ENCODE peak calls at places on chromosomes 16 and 17, in seven cellular contexts. One of them, this sample, is unnamed.
A peak's percentile ranks its signal among the peaks of the same experiment; 100 is the strongest.

GRCh38 chr16:11470676-11471415 is 115.9 kb downstream of the LITAF start:
- DNase-seq in K562: no peak
- DNase-seq in GM12878: no peak
- DNase-seq in HepG2: no peak
- DNase-seq in HCT116: no peak
- DNase-seq in H1: no peak
- DNase-seq in SK-N-SH: peak; percentile 14
- DNase-seq in this sample: no peak

GRCh38 chr16:22970191-22970845 is 156.4 kb downstream of the HS3ST2 start:
- DNase-seq in H1: no peak
- DNase-seq in HCT116: no peak
- DNase-seq in SK-N-SH: no peak
- DNase-seq in K562: no peak
- DNase-seq in HepG2: no peak
- DNase-seq in GM12878: no peak
- DNase-seq in this sample: no peak

GRCh38 chr16:7140899-7141298 is 191.7 kb upstream of the RBFOX1 start:
- DNase-seq in K562: peak; percentile 5
- DNase-seq in H1: no peak
- DNase-seq in HepG2: no peak
- DNase-seq in HCT116: no peak
- DNase-seq in SK-N-SH: no peak
- DNase-seq in GM12878: no peak
- DNase-seq in this sample: no peak

GRCh38 chr16:4361033-4361943 is 10.2 kb upstream of the PAM16 start:
- DNase-seq in GM12878: no peak
- DNase-seq in HCT116: no peak
- DNase-seq in H1: no peak
- DNase-seq in HepG2: no peak
- DNase-seq in SK-N-SH: no peak
- DNase-seq in K562: no peak
- DNase-seq in this sample: no peak

GRCh38 chr16:81585785-81586184 is 141.2 kb downstream of the CMIP start:
- DNase-seq in HCT116: peak; percentile 64
- DNase-seq in SK-N-SH: no peak
- DNase-seq in K562: peak; percentile 62
- DNase-seq in GM12878: no peak
- DNase-seq in HepG2: peak; percentile 50
- DNase-seq in H1: no peak
- DNase-seq in this sample: peak; percentile 67

GRCh38 chr16:61879-62281 is 8.3 kb downstream of the SNRNP25 start:
- DNase-seq in GM12878: no peak
- DNase-seq in SK-N-SH: no peak
- DNase-seq in H1: no peak
- DNase-seq in K562: no peak
- DNase-seq in HepG2: no peak
- DNase-seq in HCT116: no peak
- DNase-seq in this sample: no peak

GRCh38 chr17:27975146-27976011 is 67.1 kb upstream of the NLK start:
- DNase-seq in H1: no peak
- DNase-seq in GM12878: no peak
- DNase-seq in HepG2: no peak
- DNase-seq in SK-N-SH: no peak
- DNase-seq in K562: peak; percentile 62
- DNase-seq in HCT116: no peak
- DNase-seq in this sample: no peak

GRCh38 chr17:57902800-57903759 is 52.1 kb downstream of the CUEDC1 start:
- DNase-seq in HCT116: peak; percentile 92
- DNase-seq in HepG2: peak; percentile 97
- DNase-seq in GM12878: peak; percentile 89
- DNase-seq in H1: no peak
- DNase-seq in K562: no peak
- DNase-seq in SK-N-SH: no peak
- DNase-seq in this sample: peak; percentile 95

GRCh38 chr16:24728891-24729242 is 584 bp upstream of the TNRC6A start:
- DNase-seq in K562: no peak
- DNase-seq in HCT116: no peak
- DNase-seq in HepG2: no peak
- DNase-seq in H1: no peak
- DNase-seq in GM12878: no peak
- DNase-seq in SK-N-SH: peak; percentile 13
- DNase-seq in this sample: peak; percentile 41

GRCh38 chr17:47955497-47956461 is 1.9 kb downstream of the PRR15L start:
- DNase-seq in H1: no peak
- DNase-seq in GM12878: no peak
- DNase-seq in SK-N-SH: no peak
- DNase-seq in HepG2: no peak
- DNase-seq in K562: no peak
- DNase-seq in HCT116: no peak
- DNase-seq in this sample: peak; percentile 86

GRCh38 chr16:89670496-89671431 is 13.1 kb downstream of the SPATA33 start:
- DNase-seq in HCT116: no peak
- DNase-seq in H1: no peak
- DNase-seq in GM12878: no peak
- DNase-seq in SK-N-SH: no peak
- DNase-seq in K562: no peak
- DNase-seq in HepG2: peak; percentile 21
- DNase-seq in this sample: no peak

GRCh38 chr16:56673916-56674315 is 4.3 kb downstream of the MT1H start:
- DNase-seq in HCT116: no peak
- DNase-seq in GM12878: no peak
- DNase-seq in H1: no peak
- DNase-seq in SK-N-SH: no peak
- DNase-seq in K562: peak; percentile 51
- DNase-seq in HepG2: peak; percentile 47
- DNase-seq in this sample: peak; percentile 57

GRCh38 chr17:74920679-74921044 is 2.4 kb downstream of the USH1G start:
- DNase-seq in H1: no peak
- DNase-seq in SK-N-SH: no peak
- DNase-seq in K562: no peak
- DNase-seq in HCT116: no peak
- DNase-seq in HepG2: no peak
- DNase-seq in GM12878: no peak
- DNase-seq in this sample: no peak

GRCh38 chr16:69566437-69567030 is 768 bp downstream of the NFAT5 start:
- DNase-seq in K562: peak; percentile 69
- DNase-seq in HepG2: peak; percentile 40
- DNase-seq in SK-N-SH: peak; percentile 69
- DNase-seq in H1: peak; percentile 70
- DNase-seq in GM12878: no peak
- DNase-seq in HCT116: no peak
- DNase-seq in this sample: peak; percentile 23

GRCh38 chr16:68910051-68910450 is 66.7 kb downstream of the TANGO6 start:
- DNase-seq in SK-N-SH: no peak
- DNase-seq in HepG2: no peak
- DNase-seq in H1: no peak
- DNase-seq in GM12878: no peak
- DNase-seq in HCT116: no peak
- DNase-seq in K562: no peak
- DNase-seq in this sample: no peak

GRCh38 chr16:70720431-70721201 is 34.8 kb upstream of the MTSS2 start:
- DNase-seq in K562: no peak
- DNase-seq in SK-N-SH: no peak
- DNase-seq in GM12878: no peak
- DNase-seq in H1: no peak
- DNase-seq in HepG2: no peak
- DNase-seq in HCT116: no peak
- DNase-seq in this sample: no peak

GRCh38 chr17:79148584-79148983 is 74.0 kb downstream of the ENGASE start:
- DNase-seq in HCT116: no peak
- DNase-seq in H1: no peak
- DNase-seq in HepG2: no peak
- DNase-seq in K562: no peak
- DNase-seq in GM12878: no peak
- DNase-seq in SK-N-SH: no peak
- DNase-seq in this sample: no peak

GRCh38 chr16:4052801-4053662 is 63.2 kb downstream of the ADCY9 start:
- DNase-seq in K562: no peak
- DNase-seq in GM12878: no peak
- DNase-seq in HepG2: no peak
- DNase-seq in H1: no peak
- DNase-seq in HCT116: peak; percentile 15
- DNase-seq in SK-N-SH: no peak
- DNase-seq in this sample: no peak

GRCh38 chr17:40938981-40939380 is 1.5 kb upstream of the KRT23 start:
- DNase-seq in HCT116: no peak
- DNase-seq in GM12878: no peak
- DNase-seq in HepG2: no peak
- DNase-seq in SK-N-SH: no peak
- DNase-seq in H1: no peak
- DNase-seq in K562: no peak
- DNase-seq in this sample: no peak

DNA sequence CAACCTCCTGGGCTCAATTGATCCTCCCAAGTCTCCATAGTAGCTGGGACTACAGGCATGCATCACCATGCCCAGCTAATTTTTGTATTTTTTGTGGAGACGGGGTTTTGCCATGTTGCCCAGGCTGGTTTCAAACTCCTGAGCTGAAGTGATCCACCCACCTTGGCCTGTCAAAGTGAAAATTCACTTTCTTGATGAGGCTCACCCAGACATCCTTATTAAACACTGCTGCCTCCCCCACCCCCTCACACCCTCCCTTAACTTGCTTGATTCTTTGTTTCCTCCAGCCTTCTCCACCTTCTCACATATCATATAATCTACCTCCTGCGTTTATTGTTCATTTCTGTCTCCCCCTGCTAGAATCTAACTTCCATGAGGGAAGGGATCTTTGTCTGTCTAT is 46.0 kb upstream of the TEX2 start:
- DNase-seq in GM12878: no peak
- DNase-seq in HCT116: no peak
- DNase-seq in HepG2: no peak
- DNase-seq in H1: no peak
- DNase-seq in K562: no peak
- DNase-seq in SK-N-SH: no peak
- DNase-seq in this sample: no peak
- TF ChIP-seq JUND in GM12878: no peak
- TF ChIP-seq JUND in HCT116: no peak
- TF ChIP-seq JUND in HepG2: no peak
- TF ChIP-seq JUND in H1: no peak
- TF ChIP-seq JUND in K562: no peak
- TF ChIP-seq JUND in SK-N-SH: no peak
- TF ChIP-seq JUND in this sample: no peak

GRCh38 chr17:42695500-42695899 is 13.2 kb downstream of the CNTNAP1 start:
- DNase-seq in SK-N-SH: peak; percentile 15
- DNase-seq in HepG2: no peak
- DNase-seq in HCT116: no peak
- DNase-seq in H1: no peak
- DNase-seq in K562: no peak
- DNase-seq in GM12878: no peak
- DNase-seq in this sample: no peak
- TF ChIP-seq JUND in SK-N-SH: no peak
- TF ChIP-seq JUND in HepG2: no peak
- TF ChIP-seq JUND in HCT116: no peak
- TF ChIP-seq JUND in H1: no peak
- TF ChIP-seq JUND in K562: no peak
- TF ChIP-seq JUND in GM12878: no peak
- TF ChIP-seq JUND in this sample: no peak

GRCh38 chr16:75529959-75530358 is 5.9 kb downstream of the CHST5 start:
- DNase-seq in HepG2: no peak
- DNase-seq in GM12878: no peak
- DNase-seq in K562: no peak
- DNase-seq in HCT116: no peak
- DNase-seq in H1: no peak
- DNase-seq in SK-N-SH: no peak
- DNase-seq in this sample: no peak
- TF ChIP-seq JUND in HepG2: no peak
- TF ChIP-seq JUND in GM12878: no peak
- TF ChIP-seq JUND in K562: no peak
- TF ChIP-seq JUND in HCT116: no peak
- TF ChIP-seq JUND in H1: no peak
- TF ChIP-seq JUND in SK-N-SH: no peak
- TF ChIP-seq JUND in this sample: no peak

GRCh38 chr17:68184816-68185436 is 62.9 kb upstream of the AMZ2 start:
- DNase-seq in SK-N-SH: no peak
- DNase-seq in HCT116: no peak
- DNase-seq in GM12878: no peak
- DNase-seq in H1: no peak
- DNase-seq in K562: no peak
- DNase-seq in HepG2: no peak
- DNase-seq in this sample: no peak
- TF ChIP-seq JUND in SK-N-SH: no peak
- TF ChIP-seq JUND in HCT116: no peak
- TF ChIP-seq JUND in GM12878: no peak
- TF ChIP-seq JUND in H1: no peak
- TF ChIP-seq JUND in K562: no peak
- TF ChIP-seq JUND in HepG2: no peak
- TF ChIP-seq JUND in this sample: no peak